ENCODE peak calls at places on chromosomes 11 and 22, in four cellular contexts. U is psoas muscle, D is testis, Q is HFF-Myc. N is an unnamed sample.

GRCh38 chr11:74956387-74956786 is 7.3 kb downstream of the SPCS2 start:
- DNase-seq in U (no peak), D (no peak), Q (no peak), N (no peak)

GRCh38 chr11:77201991-77202841 is 74.2 kb downstream of the MYO7A start:
- DNase-seq in U (peak; percentile 46), D (peak; percentile 11), Q (no peak), N (no peak)

GRCh38 chr22:42353883-42354727 is 78.1 kb downstream of the NFAM1 start:
- DNase-seq in U (no peak), D (no peak), Q (peak; percentile 81), N (no peak)

GRCh38 chr22:22731374-22731676 is 86.9 kb downstream of the GGTLC2 start:
- DNase-seq in U (no peak), D (no peak), Q (no peak), N (no peak)

GRCh38 chr11:124740277-124740882 is 638 bp downstream of the NRGN start:
- DNase-seq in U (no peak), D (no peak), Q (no peak), N (no peak)

GRCh38 chr11:100791103-100791502 is 104.0 kb downstream of the ARHGAP42 start:
- DNase-seq in U (no peak), D (no peak), Q (no peak), N (no peak)

GRCh38 chr11:40679276-40679675 is 780.2 kb downstream of the LRRC4C start:
- DNase-seq in U (no peak), D (no peak), Q (no peak), N (no peak)

GRCh38 chr22:46381142-46381541 is 45.6 kb downstream of the TRMU start:
- DNase-seq in U (no peak), D (no peak), Q (no peak), N (no peak)

GRCh38 chr11:70566768-70567530 is 168.6 kb downstream of the CTTN start:
- DNase-seq in U (peak; percentile 4), D (no peak), Q (no peak), N (no peak)

GRCh38 chr11:57244911-57245310 is 7.9 kb upstream of the APLNR start:
- DNase-seq in U (no peak), D (no peak), Q (no peak), N (no peak)

GRCh38 chr11:35330924-35331323 is 88.4 kb downstream of the SLC1A2 start:
- DNase-seq in U (no peak), D (no peak), Q (no peak), N (no peak)

GRCh38 chr11:117883063-117883462 is 6.6 kb upstream of the FXYD6 start:
- DNase-seq in U (no peak), D (peak; percentile 10), Q (no peak), N (no peak)

GRCh38 chr22:44765571-44766285 is 13.4 kb downstream of the ARHGAP8 start:
- DNase-seq in U (no peak), D (no peak), Q (no peak), N (no peak)

GRCh38 chr11:36564376-36565032 is 3.3 kb upstream of the RAG1 start:
- DNase-seq in U (no peak), D (peak; percentile 74), Q (peak; percentile 25), N (no peak)

GRCh38 chr22:45187891-45188290 is 24.2 kb downstream of the NUP50 start:
- DNase-seq in U (no peak), D (peak; percentile 13), Q (no peak), N (no peak)

GRCh38 chr11:76659672-76660532 is 10.6 kb downstream of the LRRC32 start:
- DNase-seq in U (no peak), D (no peak), Q (no peak), N (no peak)

GRCh38 chr11:104997288-104997687 is 25.7 kb downstream of the CASP5 start:
- DNase-seq in U (no peak), D (no peak), Q (no peak), N (no peak)

GRCh38 chr11:111541209-111542061 is 915 bp downstream of the LAYN start:
- DNase-seq in U (peak; percentile 79), D (peak; percentile 74), Q (peak; percentile 56), N (peak; percentile 77)

GRCh38 chr11:77135069-77135468 is 7.0 kb downstream of the MYO7A start:
- DNase-seq in U (no peak), D (no peak), Q (no peak), N (no peak)

GRCh38 chr11:30876656-30877371 is 290.7 kb upstream of the MPPED2 start:
- DNase-seq in U (no peak), D (no peak), Q (no peak), N (no peak)

GRCh38 chr22:44387486-44387885 is 74.7 kb upstream of the SHISAL1 start:
- DNase-seq in U (peak; percentile 13), D (no peak), Q (no peak), N (no peak)

GRCh38 chr11:80860632-80861031 is 1419.8 kb upstream of the TENM4 start:
- DNase-seq in U (no peak), D (no peak), Q (no peak), N (no peak)

GRCh38 chr11:33944693-33945424 is 53.0 kb upstream of the LMO2 start:
- DNase-seq in U (no peak), D (no peak), Q (no peak), N (no peak)

GRCh38 chr11:34174411-34175041 is 69.1 kb downstream of the NAT10 start:
- DNase-seq in U (peak; percentile 92), D (peak; percentile 89), Q (no peak), N (no peak)

GRCh38 chr11:71140206-71140919 is 112.0 kb downstream of the SHANK2 start:
- DNase-seq in U (no peak), D (no peak), Q (no peak), N (no peak)

GRCh38 chr11:27158763-27159679 is 118.4 kb downstream of the BBOX1 start:
- DNase-seq in U (peak; percentile 45), D (peak; percentile 70), Q (peak; percentile 73), N (peak; percentile 46)

GRCh38 chr11:119888119-119888518 is 159.1 kb upstream of the NECTIN1 start:
- DNase-seq in U (no peak), D (no peak), Q (no peak), N (no peak)

GRCh38 chr11:119641991-119642745 is 86.8 kb downstream of the NECTIN1 start:
- DNase-seq in U (no peak), D (peak; percentile 22), Q (peak; percentile 9), N (no peak)

GRCh38 chr11:75475767-75476650 is 43.0 kb upstream of the KLHL35 start:
- DNase-seq in U (peak; percentile 85), D (peak; percentile 25), Q (peak; percentile 36), N (no peak)

GRCh38 chr11:77208535-77208934 is 80.5 kb downstream of the MYO7A start:
- DNase-seq in U (no peak), D (no peak), Q (no peak), N (no peak)

GRCh38 chr22:48253136-48253535 is 1490.7 kb downstream of the TBC1D22A start:
- DNase-seq in U (no peak), D (no peak), Q (no peak), N (no peak)

GRCh38 chr22:31496735-31497146 is 405 bp downstream of the SFI1 start:
- DNase-seq in U (peak; percentile 59), D (peak; percentile 36), Q (no peak), N (no peak)

GRCh38 chr11:85809881-85810280 is 1.1 kb downstream of the SYTL2 start:
- DNase-seq in U (no peak), D (no peak), Q (no peak), N (no peak)

GRCh38 chr11:86644291-86644690 is 28.1 kb downstream of the ME3 start:
- DNase-seq in U (no peak), D (no peak), Q (no peak), N (no peak)

GRCh38 chr11:35151896-35152295 is 12.9 kb downstream of the CD44 start:
- DNase-seq in U (no peak), D (no peak), Q (no peak), N (no peak)

GRCh38 chr11:75334976-75335375 is 16.5 kb downstream of the ARRB1 start:
- DNase-seq in U (no peak), D (no peak), Q (no peak), N (no peak)

GRCh38 chr11:62494246-62494645 is 52.4 kb downstream of the AHNAK start:
- DNase-seq in U (no peak), D (no peak), Q (no peak), N (no peak)

GRCh38 chr22:42184852-42185251 is 54.2 kb upstream of the CYP2D6 start:
- DNase-seq in U (no peak), D (no peak), Q (no peak), N (no peak)

GRCh38 chr11:12074529-12075195 is 35.7 kb upstream of the MICAL2 start:
- DNase-seq in U (no peak), D (no peak), Q (no peak), N (no peak)

GRCh38 chr11:65183201-65183891 is 1.6 kb downstream of the CAPN1 start:
- DNase-seq in U (no peak), D (no peak), Q (no peak), N (no peak)
- H3K4me3 ChIP-seq in U (no peak overlapping the region), D (no peak overlapping the region), Q (peak overlapping the region; percentile 90), N (peak overlapping the region; percentile 86)

GRCh38 chr11:103964390-103964789 is 72.0 kb upstream of the DDI1 start:
- DNase-seq in U (no peak), D (no peak), Q (no peak), N (no peak)
- TF ChIP-seq CTCF in U (no peak), D (no peak), Q (no peak), N (no peak)

GRCh38 chr11:9527481-9528140 is 45.9 kb upstream of the WEE1 start:
- DNase-seq in U (no peak), D (no peak), Q (no peak), N (peak; percentile 33)
- H3K4me3 ChIP-seq in U (no peak overlapping the region), D (no peak overlapping the region), Q (no peak overlapping the region), N (no peak overlapping the region)

DNA sequence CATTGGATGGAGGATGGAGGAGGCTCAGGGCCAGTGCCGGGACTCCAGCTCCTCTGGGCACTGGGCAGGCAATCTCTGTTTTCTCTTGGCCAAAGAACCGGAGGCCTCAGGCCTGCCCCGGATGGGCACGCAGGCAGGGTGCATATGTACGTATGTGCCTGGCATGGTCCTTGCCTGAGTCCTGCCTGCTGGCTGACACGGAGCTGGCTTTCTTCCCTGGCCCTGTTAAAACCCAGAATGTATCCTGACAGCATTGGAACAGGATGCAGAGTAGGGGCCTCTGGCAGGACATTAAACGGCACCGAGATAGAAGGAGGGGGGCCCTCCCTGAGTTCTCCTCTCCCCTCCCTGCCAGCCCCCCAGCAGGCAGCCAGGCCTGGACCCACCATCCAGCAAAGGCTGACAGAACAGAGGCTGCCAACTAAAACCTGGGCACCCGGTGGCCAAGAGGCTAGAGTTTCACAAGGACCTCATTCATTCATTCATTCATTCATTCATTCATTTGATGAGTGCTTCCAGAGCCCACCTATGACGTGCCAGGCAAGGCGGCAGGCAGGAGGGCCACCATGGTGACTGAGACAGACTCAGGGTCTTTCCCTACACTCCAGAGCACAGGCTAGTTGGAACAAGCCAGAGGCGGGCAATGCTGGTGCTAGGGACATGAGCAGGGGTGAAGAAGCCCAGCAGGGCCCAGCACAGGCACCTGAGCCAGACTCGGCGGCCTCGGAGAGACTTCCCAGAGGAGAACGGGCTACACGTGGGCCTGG is 28.8 kb downstream of the FLRT1 start:
- DNase-seq in U (peak; percentile 66), D (no peak), Q (no peak), N (no peak)
- TF ChIP-seq CTCF in U (no peak), D (no peak), Q (no peak), N (no peak)

DNA sequence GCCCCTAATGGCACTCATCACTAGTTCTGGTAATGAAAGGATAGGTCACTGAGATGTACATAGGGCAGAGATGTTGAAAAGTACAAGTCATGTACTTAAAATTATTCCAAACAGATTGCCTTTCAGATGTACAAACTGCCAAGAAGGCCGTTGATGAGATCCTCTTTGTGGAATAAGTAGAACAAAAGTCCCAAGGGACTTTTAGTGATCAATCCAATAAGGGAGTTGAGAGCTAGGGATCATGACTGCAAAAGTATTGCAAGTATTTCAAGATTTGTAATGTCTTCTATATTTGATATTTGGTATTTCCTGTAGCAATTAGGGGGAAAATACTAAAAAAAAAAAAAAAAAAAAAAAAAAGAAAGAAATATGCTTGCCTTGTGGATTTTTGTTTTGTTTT is 82.2 kb downstream of the ATG16L2 start:
- DNase-seq in U (no peak), D (no peak), Q (no peak), N (peak; percentile 21)
- H3K4me3 ChIP-seq in U (no peak overlapping the region), D (no peak overlapping the region), Q (no peak overlapping the region), N (no peak overlapping the region)